ENCODE peak calls at places on chromosomes 11 and 22, in four cellular contexts. R, X, E and B are unnamed samples.

GRCh38 chr11:116649268-116649667 is 123.5 kb downstream of the BUD13 start:
- DNase-seq in R (no peak), X (no peak), E (no peak), B (no peak)

GRCh38 chr22:42316988-42317387 is 46.5 kb upstream of the TCF20 start:
- DNase-seq in R (peak), X (no peak), E (no peak), B (no peak)

GRCh38 chr11:29217901-29218300 is 798.9 kb downstream of the KCNA4 start:
- DNase-seq in R (no peak), X (no peak), E (no peak), B (no peak)

GRCh38 chr11:7536102-7536501 is 22.3 kb downstream of the PPFIBP2 start:
- DNase-seq in R (peak), X (no peak), E (no peak), B (no peak)

GRCh38 chr22:26568207-26568706 is 21.7 kb downstream of the TPST2 start:
- DNase-seq in R (no peak), X (no peak), E (no peak), B (no peak)

GRCh38 chr11:67316882-67317364 is 13.6 kb downstream of the SSH3 start:
- DNase-seq in R (no peak), X (no peak), E (no peak), B (peak)

GRCh38 chr11:114026355-114026754 is 33.2 kb upstream of the ZBTB16 start:
- DNase-seq in R (peak), X (no peak), E (peak), B (no peak)

GRCh38 chr11:125995313-125995712 is 49.5 kb downstream of the VSIG10L2 start:
- DNase-seq in R (no peak), X (no peak), E (no peak), B (no peak)

GRCh38 chr11:16923987-16924386 is 90.2 kb downstream of the PLEKHA7 start:
- DNase-seq in R (no peak), X (no peak), E (no peak), B (no peak)

GRCh38 chr11:94791216-94791889 is 23.2 kb downstream of the AMOTL1 start:
- DNase-seq in R (no peak), X (no peak), E (no peak), B (no peak)

GRCh38 chr22:35892192-35892591 is 136.4 kb downstream of the RBFOX2 start:
- DNase-seq in R (no peak), X (no peak), E (no peak), B (no peak)

GRCh38 chr11:45145421-45146071 is 893 bp upstream of the PRDM11 start:
- DNase-seq in R (peak), X (no peak), E (no peak), B (no peak)

GRCh38 chr11:117559698-117560097 is 232.0 kb downstream of the CEP164 start:
- DNase-seq in R (no peak), X (no peak), E (no peak), B (no peak)

GRCh38 chr22:38078046-38078840 is 5.7 kb downstream of the SLC16A8 start:
- DNase-seq in R (no peak), X (no peak), E (no peak), B (no peak)

GRCh38 chr11:74839971-74840370 is 91.3 kb downstream of the RNF169 start:
- DNase-seq in R (peak), X (no peak), E (no peak), B (no peak)

GRCh38 chr11:131253885-131254204 is 116.6 kb upstream of the NTM start:
- DNase-seq in R (no peak), X (no peak), E (no peak), B (no peak)

GRCh38 chr11:115180272-115180671 is 323.9 kb downstream of the CADM1 start:
- DNase-seq in R (no peak), X (no peak), E (no peak), B (no peak)

GRCh38 chr11:66973956-66974585 is 1.0 kb upstream of the C11orf86 start:
- DNase-seq in R (no peak), X (no peak), E (no peak), B (no peak)

GRCh38 chr11:69948256-69949141 is 129.3 kb upstream of the FGF3 start:
- DNase-seq in R (peak), X (no peak), E (peak), B (peak)

GRCh38 chr11:108522318-108522717 is 24.1 kb upstream of the POGLUT3 start:
- DNase-seq in R (no peak), X (no peak), E (no peak), B (no peak)

GRCh38 chr11:122046438-122046837 is 69.6 kb downstream of the BLID start:
- DNase-seq in R (no peak), X (no peak), E (no peak), B (no peak)
- TF ChIP-seq ZNF274 in R (no peak), X (no peak), E (no peak), B (no peak)

GRCh38 chr22:45903355-45904149 is 73.4 kb downstream of the WNT7B start:
- DNase-seq in R (no peak), X (no peak), E (no peak), B (no peak)
- TF ChIP-seq ZBTB33 in R (no peak), X (no peak), E (no peak), B (no peak)

DNA sequence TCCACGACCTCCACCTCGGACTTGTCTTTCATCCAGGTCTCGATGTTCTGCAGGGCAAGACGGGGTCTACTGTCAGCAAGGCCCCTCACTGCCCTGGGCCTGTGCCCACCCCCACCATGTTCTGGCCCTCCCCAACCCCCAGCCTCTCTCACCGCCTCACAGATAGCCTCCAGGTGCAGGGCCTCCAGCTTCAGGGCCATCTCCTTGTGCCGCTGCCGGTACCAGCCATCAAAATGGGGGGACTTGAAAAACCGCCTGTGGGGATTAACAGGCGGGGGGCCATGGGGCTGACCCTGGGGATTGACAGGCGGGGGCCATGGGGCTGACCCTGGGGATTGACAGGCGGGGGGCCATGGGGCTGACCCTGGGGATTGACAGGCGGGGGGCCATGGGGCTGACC is 4.9 kb upstream of the PLXNB2 start:
- DNase-seq in R (no peak), X (no peak), E (no peak), B (no peak)
- TF ChIP-seq ZNF274 in R (no peak), X (no peak), E (no peak), B (no peak)

GRCh38 chr22:46737105-46737975 is 712 bp downstream of the CERK start:
- DNase-seq in R (peak), X (no peak), E (no peak), B (no peak)
- TF ChIP-seq ZBTB33 in R (no peak), X (no peak), E (no peak), B (no peak)

GRCh38 chr22:45703758-45704157 is 32.1 kb downstream of the ATXN10 start:
- DNase-seq in R (no peak), X (no peak), E (no peak), B (no peak)
- TF ChIP-seq ZNF274 in R (no peak), X (no peak), E (no peak), B (no peak)

DNA sequence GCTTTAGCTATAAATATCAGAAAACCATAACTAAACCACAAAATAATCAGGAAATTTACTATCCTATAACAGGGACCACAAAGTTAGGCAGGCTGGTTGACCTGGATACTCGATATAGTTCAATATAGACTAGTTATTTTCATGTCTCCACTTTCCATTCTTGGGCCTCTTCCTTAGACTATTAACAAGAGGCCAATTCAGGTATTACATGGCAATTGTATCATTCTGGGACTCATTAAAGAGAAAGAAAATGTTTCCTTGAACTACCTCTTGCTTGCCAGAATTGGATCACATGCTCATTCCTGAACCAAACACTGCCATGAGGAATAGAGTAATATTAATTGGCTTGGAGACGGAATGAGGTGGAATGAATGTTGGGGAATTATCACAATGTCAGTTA is 76.0 kb downstream of the EIF3M start:
- DNase-seq in R (no peak), X (no peak), E (no peak), B (no peak)
- TF ChIP-seq ZBTB33 in R (no peak), X (no peak), E (no peak), B (no peak)